ENCODE peak calls at places on chromosomes 16 and 17, in eight cellular contexts. One of them, this sample, is unnamed.

GRCh38 chr16:84360170-84360569 is 8.2 kb upstream of the ATP2C2 start:
- DNase-seq in stimulated activated naive CD4-positive, alpha-beta T cell: no peak
- DNase-seq in fibroblast of pulmonary artery: no peak
- DNase-seq in activated CD4-positive, alpha-beta T cell treated with anti-CD3 and anti-CD28 coated beads, Interleukin-2, amount 50 U/mL, for 4 hours: peak
- DNase-seq in astrocyte of the cerebellum: no peak
- DNase-seq in AG08396: no peak
- DNase-seq in IMR-90: peak
- DNase-seq in stimulated activated CD8-positive, alpha-beta memory T cell treated with anti-CD3 and anti-CD28 coated beads, Interleukin-15, amount 100 ng/mL, for 24 hours: no peak
- DNase-seq in this sample: no peak

GRCh38 chr17:9839433-9839832 is 13.7 kb downstream of the GLP2R start:
- DNase-seq in stimulated activated naive CD4-positive, alpha-beta T cell: no peak
- DNase-seq in fibroblast of pulmonary artery: no peak
- DNase-seq in activated CD4-positive, alpha-beta T cell treated with anti-CD3 and anti-CD28 coated beads, Interleukin-2, amount 50 U/mL, for 4 hours: no peak
- DNase-seq in astrocyte of the cerebellum: no peak
- DNase-seq in AG08396: no peak
- DNase-seq in IMR-90: peak
- DNase-seq in stimulated activated CD8-positive, alpha-beta memory T cell treated with anti-CD3 and anti-CD28 coated beads, Interleukin-15, amount 100 ng/mL, for 24 hours: no peak
- DNase-seq in this sample: no peak

GRCh38 chr16:7013990-7014389 is 318.7 kb upstream of the RBFOX1 start:
- DNase-seq in stimulated activated naive CD4-positive, alpha-beta T cell: no peak
- DNase-seq in fibroblast of pulmonary artery: peak
- DNase-seq in activated CD4-positive, alpha-beta T cell treated with anti-CD3 and anti-CD28 coated beads, Interleukin-2, amount 50 U/mL, for 4 hours: no peak
- DNase-seq in astrocyte of the cerebellum: no peak
- DNase-seq in AG08396: no peak
- DNase-seq in IMR-90: peak
- DNase-seq in stimulated activated CD8-positive, alpha-beta memory T cell treated with anti-CD3 and anti-CD28 coated beads, Interleukin-15, amount 100 ng/mL, for 24 hours: no peak
- DNase-seq in this sample: no peak

GRCh38 chr16:67781548-67781921 is 24.8 kb downstream of the RANBP10 start:
- DNase-seq in stimulated activated naive CD4-positive, alpha-beta T cell: no peak
- DNase-seq in fibroblast of pulmonary artery: no peak
- DNase-seq in activated CD4-positive, alpha-beta T cell treated with anti-CD3 and anti-CD28 coated beads, Interleukin-2, amount 50 U/mL, for 4 hours: no peak
- DNase-seq in astrocyte of the cerebellum: no peak
- DNase-seq in AG08396: no peak
- DNase-seq in IMR-90: no peak
- DNase-seq in stimulated activated CD8-positive, alpha-beta memory T cell treated with anti-CD3 and anti-CD28 coated beads, Interleukin-15, amount 100 ng/mL, for 24 hours: no peak
- DNase-seq in this sample: no peak

GRCh38 chr17:83083368-83084201 is 4.2 kb downstream of the METRNL start:
- DNase-seq in stimulated activated naive CD4-positive, alpha-beta T cell: no peak
- DNase-seq in fibroblast of pulmonary artery: peak
- DNase-seq in activated CD4-positive, alpha-beta T cell treated with anti-CD3 and anti-CD28 coated beads, Interleukin-2, amount 50 U/mL, for 4 hours: peak
- DNase-seq in astrocyte of the cerebellum: peak
- DNase-seq in AG08396: peak
- DNase-seq in IMR-90: peak
- DNase-seq in stimulated activated CD8-positive, alpha-beta memory T cell treated with anti-CD3 and anti-CD28 coated beads, Interleukin-15, amount 100 ng/mL, for 24 hours: no peak
- DNase-seq in this sample: no peak

GRCh38 chr17:1577657-1578428 is 15.3 kb upstream of the PITPNA start:
- DNase-seq in stimulated activated naive CD4-positive, alpha-beta T cell: no peak
- DNase-seq in fibroblast of pulmonary artery: no peak
- DNase-seq in activated CD4-positive, alpha-beta T cell treated with anti-CD3 and anti-CD28 coated beads, Interleukin-2, amount 50 U/mL, for 4 hours: no peak
- DNase-seq in astrocyte of the cerebellum: no peak
- DNase-seq in AG08396: no peak
- DNase-seq in IMR-90: no peak
- DNase-seq in stimulated activated CD8-positive, alpha-beta memory T cell treated with anti-CD3 and anti-CD28 coated beads, Interleukin-15, amount 100 ng/mL, for 24 hours: no peak
- DNase-seq in this sample: no peak

GRCh38 chr16:47140686-47141085 is 3.1 kb downstream of the NETO2 start:
- DNase-seq in stimulated activated naive CD4-positive, alpha-beta T cell: no peak
- DNase-seq in fibroblast of pulmonary artery: no peak
- DNase-seq in activated CD4-positive, alpha-beta T cell treated with anti-CD3 and anti-CD28 coated beads, Interleukin-2, amount 50 U/mL, for 4 hours: no peak
- DNase-seq in astrocyte of the cerebellum: no peak
- DNase-seq in AG08396: no peak
- DNase-seq in IMR-90: no peak
- DNase-seq in stimulated activated CD8-positive, alpha-beta memory T cell treated with anti-CD3 and anti-CD28 coated beads, Interleukin-15, amount 100 ng/mL, for 24 hours: no peak
- DNase-seq in this sample: no peak

GRCh38 chr16:85928411-85928820 is 29.5 kb downstream of the IRF8 start:
- DNase-seq in stimulated activated naive CD4-positive, alpha-beta T cell: no peak
- DNase-seq in fibroblast of pulmonary artery: peak
- DNase-seq in activated CD4-positive, alpha-beta T cell treated with anti-CD3 and anti-CD28 coated beads, Interleukin-2, amount 50 U/mL, for 4 hours: no peak
- DNase-seq in astrocyte of the cerebellum: no peak
- DNase-seq in AG08396: peak
- DNase-seq in IMR-90: peak
- DNase-seq in stimulated activated CD8-positive, alpha-beta memory T cell treated with anti-CD3 and anti-CD28 coated beads, Interleukin-15, amount 100 ng/mL, for 24 hours: no peak
- DNase-seq in this sample: no peak

GRCh38 chr17:69451416-69452394 is 37.2 kb downstream of the MAP2K6 start:
- DNase-seq in stimulated activated naive CD4-positive, alpha-beta T cell: no peak
- DNase-seq in fibroblast of pulmonary artery: no peak
- DNase-seq in activated CD4-positive, alpha-beta T cell treated with anti-CD3 and anti-CD28 coated beads, Interleukin-2, amount 50 U/mL, for 4 hours: no peak
- DNase-seq in astrocyte of the cerebellum: no peak
- DNase-seq in AG08396: no peak
- DNase-seq in IMR-90: no peak
- DNase-seq in stimulated activated CD8-positive, alpha-beta memory T cell treated with anti-CD3 and anti-CD28 coated beads, Interleukin-15, amount 100 ng/mL, for 24 hours: no peak
- DNase-seq in this sample: no peak

GRCh38 chr17:57975044-57975443 is 13.0 kb downstream of the VEZF1 start:
- DNase-seq in stimulated activated naive CD4-positive, alpha-beta T cell: no peak
- DNase-seq in fibroblast of pulmonary artery: peak
- DNase-seq in activated CD4-positive, alpha-beta T cell treated with anti-CD3 and anti-CD28 coated beads, Interleukin-2, amount 50 U/mL, for 4 hours: no peak
- DNase-seq in astrocyte of the cerebellum: no peak
- DNase-seq in AG08396: no peak
- DNase-seq in IMR-90: peak
- DNase-seq in stimulated activated CD8-positive, alpha-beta memory T cell treated with anti-CD3 and anti-CD28 coated beads, Interleukin-15, amount 100 ng/mL, for 24 hours: no peak
- DNase-seq in this sample: no peak

GRCh38 chr17:21530311-21530710 is 154.2 kb downstream of the KCNJ12 start:
- DNase-seq in stimulated activated naive CD4-positive, alpha-beta T cell: no peak
- DNase-seq in fibroblast of pulmonary artery: no peak
- DNase-seq in activated CD4-positive, alpha-beta T cell treated with anti-CD3 and anti-CD28 coated beads, Interleukin-2, amount 50 U/mL, for 4 hours: no peak
- DNase-seq in astrocyte of the cerebellum: no peak
- DNase-seq in AG08396: no peak
- DNase-seq in IMR-90: no peak
- DNase-seq in stimulated activated CD8-positive, alpha-beta memory T cell treated with anti-CD3 and anti-CD28 coated beads, Interleukin-15, amount 100 ng/mL, for 24 hours: no peak
- DNase-seq in this sample: no peak

GRCh38 chr16:84832488-84833141 is 12.8 kb downstream of the CRISPLD2 start:
- DNase-seq in stimulated activated naive CD4-positive, alpha-beta T cell: no peak
- DNase-seq in fibroblast of pulmonary artery: peak
- DNase-seq in activated CD4-positive, alpha-beta T cell treated with anti-CD3 and anti-CD28 coated beads, Interleukin-2, amount 50 U/mL, for 4 hours: no peak
- DNase-seq in astrocyte of the cerebellum: peak
- DNase-seq in AG08396: peak
- DNase-seq in IMR-90: peak
- DNase-seq in stimulated activated CD8-positive, alpha-beta memory T cell treated with anti-CD3 and anti-CD28 coated beads, Interleukin-15, amount 100 ng/mL, for 24 hours: no peak
- DNase-seq in this sample: no peak

GRCh38 chr17:82592751-82593589 is 55.3 kb downstream of the WDR45B start:
- DNase-seq in stimulated activated naive CD4-positive, alpha-beta T cell: peak
- DNase-seq in fibroblast of pulmonary artery: peak
- DNase-seq in activated CD4-positive, alpha-beta T cell treated with anti-CD3 and anti-CD28 coated beads, Interleukin-2, amount 50 U/mL, for 4 hours: peak
- DNase-seq in astrocyte of the cerebellum: peak
- DNase-seq in AG08396: peak
- DNase-seq in IMR-90: peak
- DNase-seq in stimulated activated CD8-positive, alpha-beta memory T cell treated with anti-CD3 and anti-CD28 coated beads, Interleukin-15, amount 100 ng/mL, for 24 hours: no peak
- DNase-seq in this sample: peak

GRCh38 chr17:75773808-75774470 is 8.9 kb upstream of the GALK1 start:
- DNase-seq in stimulated activated naive CD4-positive, alpha-beta T cell: no peak
- DNase-seq in fibroblast of pulmonary artery: no peak
- DNase-seq in activated CD4-positive, alpha-beta T cell treated with anti-CD3 and anti-CD28 coated beads, Interleukin-2, amount 50 U/mL, for 4 hours: no peak
- DNase-seq in astrocyte of the cerebellum: no peak
- DNase-seq in AG08396: no peak
- DNase-seq in IMR-90: no peak
- DNase-seq in stimulated activated CD8-positive, alpha-beta memory T cell treated with anti-CD3 and anti-CD28 coated beads, Interleukin-15, amount 100 ng/mL, for 24 hours: no peak
- DNase-seq in this sample: no peak

GRCh38 chr16:75764154-75764768 is 38.0 kb upstream of the CPHXL start:
- DNase-seq in stimulated activated naive CD4-positive, alpha-beta T cell: peak
- DNase-seq in fibroblast of pulmonary artery: peak
- DNase-seq in activated CD4-positive, alpha-beta T cell treated with anti-CD3 and anti-CD28 coated beads, Interleukin-2, amount 50 U/mL, for 4 hours: peak
- DNase-seq in astrocyte of the cerebellum: peak
- DNase-seq in AG08396: peak
- DNase-seq in IMR-90: peak
- DNase-seq in stimulated activated CD8-positive, alpha-beta memory T cell treated with anti-CD3 and anti-CD28 coated beads, Interleukin-15, amount 100 ng/mL, for 24 hours: no peak
- DNase-seq in this sample: peak

GRCh38 chr16:89013111-89013510 is 36.1 kb upstream of the CBFA2T3 start:
- DNase-seq in stimulated activated naive CD4-positive, alpha-beta T cell: no peak
- DNase-seq in fibroblast of pulmonary artery: no peak
- DNase-seq in activated CD4-positive, alpha-beta T cell treated with anti-CD3 and anti-CD28 coated beads, Interleukin-2, amount 50 U/mL, for 4 hours: no peak
- DNase-seq in astrocyte of the cerebellum: no peak
- DNase-seq in AG08396: no peak
- DNase-seq in IMR-90: no peak
- DNase-seq in stimulated activated CD8-positive, alpha-beta memory T cell treated with anti-CD3 and anti-CD28 coated beads, Interleukin-15, amount 100 ng/mL, for 24 hours: no peak
- DNase-seq in this sample: no peak

GRCh38 chr16:81357711-81358270 is 43.0 kb downstream of the GAN start:
- DNase-seq in stimulated activated naive CD4-positive, alpha-beta T cell: no peak
- DNase-seq in fibroblast of pulmonary artery: no peak
- DNase-seq in activated CD4-positive, alpha-beta T cell treated with anti-CD3 and anti-CD28 coated beads, Interleukin-2, amount 50 U/mL, for 4 hours: no peak
- DNase-seq in astrocyte of the cerebellum: peak
- DNase-seq in AG08396: no peak
- DNase-seq in IMR-90: no peak
- DNase-seq in stimulated activated CD8-positive, alpha-beta memory T cell treated with anti-CD3 and anti-CD28 coated beads, Interleukin-15, amount 100 ng/mL, for 24 hours: no peak
- DNase-seq in this sample: no peak

GRCh38 chr16:9092282-9092962 is 978 bp downstream of the HAPSTR1 start:
- DNase-seq in stimulated activated naive CD4-positive, alpha-beta T cell: peak
- DNase-seq in fibroblast of pulmonary artery: no peak
- DNase-seq in activated CD4-positive, alpha-beta T cell treated with anti-CD3 and anti-CD28 coated beads, Interleukin-2, amount 50 U/mL, for 4 hours: peak
- DNase-seq in astrocyte of the cerebellum: no peak
- DNase-seq in AG08396: peak
- DNase-seq in IMR-90: no peak
- DNase-seq in stimulated activated CD8-positive, alpha-beta memory T cell treated with anti-CD3 and anti-CD28 coated beads, Interleukin-15, amount 100 ng/mL, for 24 hours: no peak
- DNase-seq in this sample: no peak

This sample was measured in pulmonary artery endothelial cell.